ENCODE peak calls at places on chromosomes 1 and 21, in five cellular contexts. S is A549, C is fibroblast of gingiva, L is RWPE1, Q is HS-27A. W is an unnamed sample.

GRCh38 chr1:113931456-113931855 is 2.3 kb downstream of the HIPK1 start:
- DNase-seq in C (peak), L (peak), S (no peak), Q (no peak), W (no peak)

GRCh38 chr21:35036521-35037383 is 12.3 kb downstream of the RUNX1 start:
- DNase-seq in C (no peak), Q (no peak), L (no peak), S (no peak), W (no peak)

GRCh38 chr1:156767879-156768608 is 709 bp downstream of the PRCC start:
- DNase-seq in S (no peak), L (no peak), C (no peak), Q (no peak), W (peak)

GRCh38 chr1:225890346-225891228 is 1.6 kb upstream of the LEFTY1 start:
- DNase-seq in C (no peak), Q (no peak), S (no peak), L (no peak), W (no peak)

GRCh38 chr1:159058751-159059150 is 17.8 kb downstream of the AIM2 start:
- DNase-seq in S (no peak), C (no peak), L (no peak), Q (no peak), W (no peak)

GRCh38 chr1:243580072-243580471 is 270.0 kb downstream of the AKT3 start:
- DNase-seq in S (no peak), L (no peak), Q (no peak), C (no peak), W (no peak)

GRCh38 chr1:239593527-239593926 is 207.2 kb downstream of the CHRM3 start:
- DNase-seq in S (no peak), C (no peak), L (no peak), Q (no peak), W (no peak)

GRCh38 chr1:53111073-53111556 is 31.3 kb downstream of the SLC1A7 start:
- DNase-seq in L (no peak), Q (no peak), C (no peak), S (no peak), W (no peak)

GRCh38 chr1:192901500-192901899 is 92.7 kb downstream of the RGS2 start:
- DNase-seq in Q (no peak), S (no peak), L (peak), C (peak), W (peak)

GRCh38 chr1:24555591-24556413 is at the start of gene NCMAP:
- DNase-seq in S (no peak), Q (no peak), C (no peak), L (no peak), W (no peak)

GRCh38 chr1:5370321-5370720 is 621.9 kb downstream of the NPHP4 start:
- DNase-seq in L (peak), C (no peak), S (no peak), Q (no peak), W (no peak)